ENCODE peak calls at places on chromosomes 1 and 21, in nine cellular contexts. One of them, this sample, is unnamed.
A peak's percentile ranks its signal among the peaks of the same experiment; 100 is the strongest.

GRCh38 chr1:12129624-12130023 is 37.2 kb upstream of the TNFRSF1B start:
- DNase-seq in activated T-cell treated with anti-CD3 and anti-CD28 coated beads, Interleukin-2, amount 50 U/mL, for 24 hours: no peak
- DNase-seq in NCI-H2107: no peak
- DNase-seq in breast epithelium: no peak
- DNase-seq in cardiac muscle cell: no peak
- DNase-seq in GM23338: no peak
- DNase-seq in GM12865: no peak
- DNase-seq in HuH-7: no peak
- DNase-seq in activated CD4-positive, alpha-beta T cell treated with anti-CD3 and anti-CD28 coated beads, Interleukin-2, amount 10 ng/mL, durations not matched to agents 7 days and 5 days: no peak
- DNase-seq in this sample: no peak

GRCh38 chr1:93629101-93630059 is 52.3 kb downstream of the BCAR3 start:
- DNase-seq in breast epithelium: no peak
- DNase-seq in GM23338: peak; percentile 90
- DNase-seq in cardiac muscle cell: peak; percentile 79
- DNase-seq in NCI-H2107: peak; percentile 86
- DNase-seq in GM12865: peak; percentile 76
- DNase-seq in activated T-cell treated with anti-CD3 and anti-CD28 coated beads, Interleukin-2, amount 50 U/mL, for 24 hours: no peak
- DNase-seq in activated CD4-positive, alpha-beta T cell treated with anti-CD3 and anti-CD28 coated beads, Interleukin-2, amount 10 ng/mL, durations not matched to agents 7 days and 5 days: peak; percentile 63
- DNase-seq in HuH-7: peak; percentile 42
- DNase-seq in this sample: peak; percentile 42

GRCh38 chr1:33296824-33297223 is 24.1 kb downstream of the A3GALT2 start:
- DNase-seq in cardiac muscle cell: no peak
- DNase-seq in breast epithelium: no peak
- DNase-seq in NCI-H2107: no peak
- DNase-seq in activated T-cell treated with anti-CD3 and anti-CD28 coated beads, Interleukin-2, amount 50 U/mL, for 24 hours: no peak
- DNase-seq in GM23338: no peak
- DNase-seq in GM12865: no peak
- DNase-seq in HuH-7: no peak
- DNase-seq in activated CD4-positive, alpha-beta T cell treated with anti-CD3 and anti-CD28 coated beads, Interleukin-2, amount 10 ng/mL, durations not matched to agents 7 days and 5 days: no peak
- DNase-seq in this sample: no peak

GRCh38 chr1:246161626-246162025 is 345.5 kb downstream of the SMYD3 start:
- DNase-seq in NCI-H2107: peak; percentile 16
- DNase-seq in cardiac muscle cell: no peak
- DNase-seq in activated CD4-positive, alpha-beta T cell treated with anti-CD3 and anti-CD28 coated beads, Interleukin-2, amount 10 ng/mL, durations not matched to agents 7 days and 5 days: no peak
- DNase-seq in GM12865: no peak
- DNase-seq in HuH-7: no peak
- DNase-seq in breast epithelium: no peak
- DNase-seq in activated T-cell treated with anti-CD3 and anti-CD28 coated beads, Interleukin-2, amount 50 U/mL, for 24 hours: no peak
- DNase-seq in GM23338: no peak
- DNase-seq in this sample: no peak

GRCh38 chr1:8343464-8344001 is 25.6 kb downstream of the SLC45A1 start:
- DNase-seq in GM12865: no peak
- DNase-seq in cardiac muscle cell: no peak
- DNase-seq in GM23338: no peak
- DNase-seq in NCI-H2107: no peak
- DNase-seq in activated T-cell treated with anti-CD3 and anti-CD28 coated beads, Interleukin-2, amount 50 U/mL, for 24 hours: no peak
- DNase-seq in breast epithelium: peak; percentile 69
- DNase-seq in activated CD4-positive, alpha-beta T cell treated with anti-CD3 and anti-CD28 coated beads, Interleukin-2, amount 10 ng/mL, durations not matched to agents 7 days and 5 days: no peak
- DNase-seq in HuH-7: no peak
- DNase-seq in this sample: no peak

GRCh38 chr1:115669002-115669673 is 27.4 kb downstream of the VANGL1 start:
- DNase-seq in breast epithelium: no peak
- DNase-seq in GM23338: no peak
- DNase-seq in GM12865: no peak
- DNase-seq in activated CD4-positive, alpha-beta T cell treated with anti-CD3 and anti-CD28 coated beads, Interleukin-2, amount 10 ng/mL, durations not matched to agents 7 days and 5 days: no peak
- DNase-seq in NCI-H2107: no peak
- DNase-seq in cardiac muscle cell: no peak
- DNase-seq in activated T-cell treated with anti-CD3 and anti-CD28 coated beads, Interleukin-2, amount 50 U/mL, for 24 hours: no peak
- DNase-seq in HuH-7: no peak
- DNase-seq in this sample: no peak

GRCh38 chr1:50995651-50996050 is 25.6 kb downstream of the CDKN2C start:
- DNase-seq in breast epithelium: no peak
- DNase-seq in NCI-H2107: no peak
- DNase-seq in activated T-cell treated with anti-CD3 and anti-CD28 coated beads, Interleukin-2, amount 50 U/mL, for 24 hours: no peak
- DNase-seq in GM23338: no peak
- DNase-seq in cardiac muscle cell: no peak
- DNase-seq in activated CD4-positive, alpha-beta T cell treated with anti-CD3 and anti-CD28 coated beads, Interleukin-2, amount 10 ng/mL, durations not matched to agents 7 days and 5 days: no peak
- DNase-seq in HuH-7: no peak
- DNase-seq in GM12865: no peak
- DNase-seq in this sample: no peak

GRCh38 chr1:57468661-57469523 is 45.0 kb upstream of the DAB1 start:
- DNase-seq in HuH-7: no peak
- DNase-seq in NCI-H2107: no peak
- DNase-seq in breast epithelium: no peak
- DNase-seq in activated T-cell treated with anti-CD3 and anti-CD28 coated beads, Interleukin-2, amount 50 U/mL, for 24 hours: no peak
- DNase-seq in GM23338: peak; percentile 17
- DNase-seq in activated CD4-positive, alpha-beta T cell treated with anti-CD3 and anti-CD28 coated beads, Interleukin-2, amount 10 ng/mL, durations not matched to agents 7 days and 5 days: no peak
- DNase-seq in GM12865: no peak
- DNase-seq in cardiac muscle cell: no peak
- DNase-seq in this sample: no peak

GRCh38 chr21:37732927-37733326 is 183.3 kb downstream of the KCNJ6 start:
- DNase-seq in cardiac muscle cell: no peak
- DNase-seq in activated T-cell treated with anti-CD3 and anti-CD28 coated beads, Interleukin-2, amount 50 U/mL, for 24 hours: no peak
- DNase-seq in NCI-H2107: no peak
- DNase-seq in GM23338: no peak
- DNase-seq in GM12865: no peak
- DNase-seq in breast epithelium: no peak
- DNase-seq in activated CD4-positive, alpha-beta T cell treated with anti-CD3 and anti-CD28 coated beads, Interleukin-2, amount 10 ng/mL, durations not matched to agents 7 days and 5 days: no peak
- DNase-seq in HuH-7: no peak
- DNase-seq in this sample: no peak

GRCh38 chr1:228374711-228375577 is 31.7 kb downstream of the TRIM11 start:
- DNase-seq in cardiac muscle cell: no peak
- DNase-seq in activated T-cell treated with anti-CD3 and anti-CD28 coated beads, Interleukin-2, amount 50 U/mL, for 24 hours: no peak
- DNase-seq in activated CD4-positive, alpha-beta T cell treated with anti-CD3 and anti-CD28 coated beads, Interleukin-2, amount 10 ng/mL, durations not matched to agents 7 days and 5 days: no peak
- DNase-seq in GM12865: no peak
- DNase-seq in breast epithelium: no peak
- DNase-seq in NCI-H2107: no peak
- DNase-seq in HuH-7: no peak
- DNase-seq in GM23338: no peak
- DNase-seq in this sample: no peak

GRCh38 chr1:235067396-235068154 is 61.1 kb downstream of the TOMM20 start:
- DNase-seq in HuH-7: no peak
- DNase-seq in GM23338: no peak
- DNase-seq in NCI-H2107: peak; percentile 91
- DNase-seq in activated T-cell treated with anti-CD3 and anti-CD28 coated beads, Interleukin-2, amount 50 U/mL, for 24 hours: no peak
- DNase-seq in cardiac muscle cell: peak; percentile 21
- DNase-seq in GM12865: no peak
- DNase-seq in breast epithelium: peak; percentile 93
- DNase-seq in activated CD4-positive, alpha-beta T cell treated with anti-CD3 and anti-CD28 coated beads, Interleukin-2, amount 10 ng/mL, durations not matched to agents 7 days and 5 days: no peak
- DNase-seq in this sample: no peak

GRCh38 chr1:35807614-35808375 is at the start of gene AGO4:
- DNase-seq in GM12865: peak; percentile 39
- DNase-seq in activated T-cell treated with anti-CD3 and anti-CD28 coated beads, Interleukin-2, amount 50 U/mL, for 24 hours: peak; percentile 68
- DNase-seq in HuH-7: peak; percentile 66
- DNase-seq in activated CD4-positive, alpha-beta T cell treated with anti-CD3 and anti-CD28 coated beads, Interleukin-2, amount 10 ng/mL, durations not matched to agents 7 days and 5 days: peak; percentile 29
- DNase-seq in breast epithelium: peak; percentile 55
- DNase-seq in GM23338: peak; percentile 81
- DNase-seq in cardiac muscle cell: peak; percentile 85
- DNase-seq in NCI-H2107: no peak
- DNase-seq in this sample: peak; percentile 69

GRCh38 chr1:8425150-8425780 is 107.4 kb downstream of the SLC45A1 start:
- DNase-seq in NCI-H2107: no peak
- DNase-seq in GM23338: no peak
- DNase-seq in cardiac muscle cell: no peak
- DNase-seq in breast epithelium: no peak
- DNase-seq in activated T-cell treated with anti-CD3 and anti-CD28 coated beads, Interleukin-2, amount 50 U/mL, for 24 hours: no peak
- DNase-seq in HuH-7: no peak
- DNase-seq in activated CD4-positive, alpha-beta T cell treated with anti-CD3 and anti-CD28 coated beads, Interleukin-2, amount 10 ng/mL, durations not matched to agents 7 days and 5 days: no peak
- DNase-seq in GM12865: no peak
- DNase-seq in this sample: no peak

GRCh38 chr1:8238141-8239038 is 79.5 kb upstream of the SLC45A1 start:
- DNase-seq in GM12865: no peak
- DNase-seq in breast epithelium: no peak
- DNase-seq in cardiac muscle cell: no peak
- DNase-seq in GM23338: peak; percentile 28
- DNase-seq in activated T-cell treated with anti-CD3 and anti-CD28 coated beads, Interleukin-2, amount 50 U/mL, for 24 hours: no peak
- DNase-seq in activated CD4-positive, alpha-beta T cell treated with anti-CD3 and anti-CD28 coated beads, Interleukin-2, amount 10 ng/mL, durations not matched to agents 7 days and 5 days: no peak
- DNase-seq in NCI-H2107: no peak
- DNase-seq in HuH-7: no peak
- DNase-seq in this sample: no peak

GRCh38 chr1:97806336-97806735 is 114.5 kb downstream of the DPYD start:
- DNase-seq in breast epithelium: no peak
- DNase-seq in activated CD4-positive, alpha-beta T cell treated with anti-CD3 and anti-CD28 coated beads, Interleukin-2, amount 10 ng/mL, durations not matched to agents 7 days and 5 days: no peak
- DNase-seq in GM23338: no peak
- DNase-seq in cardiac muscle cell: no peak
- DNase-seq in GM12865: no peak
- DNase-seq in NCI-H2107: no peak
- DNase-seq in activated T-cell treated with anti-CD3 and anti-CD28 coated beads, Interleukin-2, amount 50 U/mL, for 24 hours: no peak
- DNase-seq in HuH-7: no peak
- DNase-seq in this sample: no peak

GRCh38 chr1:94971491-94971924 is 44.6 kb upstream of the CNN3 start:
- DNase-seq in activated CD4-positive, alpha-beta T cell treated with anti-CD3 and anti-CD28 coated beads, Interleukin-2, amount 10 ng/mL, durations not matched to agents 7 days and 5 days: no peak
- DNase-seq in breast epithelium: no peak
- DNase-seq in GM12865: no peak
- DNase-seq in activated T-cell treated with anti-CD3 and anti-CD28 coated beads, Interleukin-2, amount 50 U/mL, for 24 hours: no peak
- DNase-seq in cardiac muscle cell: no peak
- DNase-seq in GM23338: no peak
- DNase-seq in HuH-7: no peak
- DNase-seq in NCI-H2107: no peak
- DNase-seq in this sample: no peak

GRCh38 chr1:220123889-220124288 is 30.0 kb downstream of the IARS2 start:
- DNase-seq in NCI-H2107: no peak
- DNase-seq in GM23338: peak; percentile 53
- DNase-seq in activated T-cell treated with anti-CD3 and anti-CD28 coated beads, Interleukin-2, amount 50 U/mL, for 24 hours: no peak
- DNase-seq in cardiac muscle cell: no peak
- DNase-seq in activated CD4-positive, alpha-beta T cell treated with anti-CD3 and anti-CD28 coated beads, Interleukin-2, amount 10 ng/mL, durations not matched to agents 7 days and 5 days: peak; percentile 26
- DNase-seq in GM12865: peak; percentile 31
- DNase-seq in breast epithelium: no peak
- DNase-seq in HuH-7: peak; percentile 36
- DNase-seq in this sample: no peak

GRCh38 chr21:42310411-42311001 is 4.7 kb downstream of the TFF3 start:
- DNase-seq in breast epithelium: no peak
- DNase-seq in GM12865: no peak
- DNase-seq in GM23338: no peak
- DNase-seq in HuH-7: no peak
- DNase-seq in cardiac muscle cell: no peak
- DNase-seq in activated CD4-positive, alpha-beta T cell treated with anti-CD3 and anti-CD28 coated beads, Interleukin-2, amount 10 ng/mL, durations not matched to agents 7 days and 5 days: no peak
- DNase-seq in NCI-H2107: no peak
- DNase-seq in activated T-cell treated with anti-CD3 and anti-CD28 coated beads, Interleukin-2, amount 50 U/mL, for 24 hours: peak; percentile 25
- DNase-seq in this sample: no peak

GRCh38 chr1:234368320-234369032 is 4.8 kb upstream of the COA6 start:
- DNase-seq in NCI-H2107: no peak
- DNase-seq in HuH-7: no peak
- DNase-seq in GM23338: no peak
- DNase-seq in activated CD4-positive, alpha-beta T cell treated with anti-CD3 and anti-CD28 coated beads, Interleukin-2, amount 10 ng/mL, durations not matched to agents 7 days and 5 days: peak; percentile 30
- DNase-seq in breast epithelium: no peak
- DNase-seq in cardiac muscle cell: no peak
- DNase-seq in GM12865: no peak
- DNase-seq in activated T-cell treated with anti-CD3 and anti-CD28 coated beads, Interleukin-2, amount 50 U/mL, for 24 hours: peak; percentile 36
- DNase-seq in this sample: no peak

GRCh38 chr1:41891403-41891896 is 27.3 kb downstream of the HIVEP3 start:
- DNase-seq in activated T-cell treated with anti-CD3 and anti-CD28 coated beads, Interleukin-2, amount 50 U/mL, for 24 hours: peak; percentile 75
- DNase-seq in breast epithelium: no peak
- DNase-seq in HuH-7: no peak
- DNase-seq in activated CD4-positive, alpha-beta T cell treated with anti-CD3 and anti-CD28 coated beads, Interleukin-2, amount 10 ng/mL, durations not matched to agents 7 days and 5 days: peak; percentile 79
- DNase-seq in GM12865: peak; percentile 88
- DNase-seq in GM23338: peak; percentile 44
- DNase-seq in NCI-H2107: peak; percentile 43
- DNase-seq in cardiac muscle cell: no peak
- DNase-seq in this sample: no peak

GRCh38 chr1:100862591-100862990 is 32.1 kb downstream of the EXTL2 start:
- DNase-seq in activated T-cell treated with anti-CD3 and anti-CD28 coated beads, Interleukin-2, amount 50 U/mL, for 24 hours: no peak
- DNase-seq in GM12865: no peak
- DNase-seq in breast epithelium: no peak
- DNase-seq in HuH-7: no peak
- DNase-seq in activated CD4-positive, alpha-beta T cell treated with anti-CD3 and anti-CD28 coated beads, Interleukin-2, amount 10 ng/mL, durations not matched to agents 7 days and 5 days: no peak
- DNase-seq in NCI-H2107: no peak
- DNase-seq in GM23338: no peak
- DNase-seq in cardiac muscle cell: no peak
- DNase-seq in this sample: no peak

GRCh38 chr1:243415663-243416365 is 160.0 kb downstream of the SDCCAG8 start:
- DNase-seq in GM12865: no peak
- DNase-seq in cardiac muscle cell: no peak
- DNase-seq in NCI-H2107: no peak
- DNase-seq in activated T-cell treated with anti-CD3 and anti-CD28 coated beads, Interleukin-2, amount 50 U/mL, for 24 hours: no peak
- DNase-seq in breast epithelium: no peak
- DNase-seq in HuH-7: no peak
- DNase-seq in activated CD4-positive, alpha-beta T cell treated with anti-CD3 and anti-CD28 coated beads, Interleukin-2, amount 10 ng/mL, durations not matched to agents 7 days and 5 days: no peak
- DNase-seq in GM23338: peak; percentile 20
- DNase-seq in this sample: no peak

GRCh38 chr1:30786264-30786991 is 28.9 kb upstream of the LAPTM5 start:
- DNase-seq in breast epithelium: no peak
- DNase-seq in activated CD4-positive, alpha-beta T cell treated with anti-CD3 and anti-CD28 coated beads, Interleukin-2, amount 10 ng/mL, durations not matched to agents 7 days and 5 days: no peak
- DNase-seq in GM12865: no peak
- DNase-seq in activated T-cell treated with anti-CD3 and anti-CD28 coated beads, Interleukin-2, amount 50 U/mL, for 24 hours: no peak
- DNase-seq in GM23338: no peak
- DNase-seq in NCI-H2107: no peak
- DNase-seq in cardiac muscle cell: no peak
- DNase-seq in HuH-7: no peak
- DNase-seq in this sample: no peak

GRCh38 chr1:212683357-212683722 is 16.3 kb downstream of the BATF3 start:
- DNase-seq in activated CD4-positive, alpha-beta T cell treated with anti-CD3 and anti-CD28 coated beads, Interleukin-2, amount 10 ng/mL, durations not matched to agents 7 days and 5 days: peak; percentile 52
- DNase-seq in GM23338: no peak
- DNase-seq in breast epithelium: no peak
- DNase-seq in cardiac muscle cell: no peak
- DNase-seq in NCI-H2107: no peak
- DNase-seq in GM12865: peak; percentile 93
- DNase-seq in HuH-7: no peak
- DNase-seq in activated T-cell treated with anti-CD3 and anti-CD28 coated beads, Interleukin-2, amount 50 U/mL, for 24 hours: peak; percentile 66
- DNase-seq in this sample: no peak

GRCh38 chr1:69523032-69523431 is 44.7 kb upstream of the LRRC7 start:
- DNase-seq in activated T-cell treated with anti-CD3 and anti-CD28 coated beads, Interleukin-2, amount 50 U/mL, for 24 hours: no peak
- DNase-seq in activated CD4-positive, alpha-beta T cell treated with anti-CD3 and anti-CD28 coated beads, Interleukin-2, amount 10 ng/mL, durations not matched to agents 7 days and 5 days: no peak
- DNase-seq in cardiac muscle cell: no peak
- DNase-seq in GM23338: no peak
- DNase-seq in breast epithelium: no peak
- DNase-seq in HuH-7: no peak
- DNase-seq in NCI-H2107: no peak
- DNase-seq in GM12865: no peak
- DNase-seq in this sample: no peak

GRCh38 chr1:229474491-229474890 is 33.6 kb downstream of the NUP133 start:
- DNase-seq in activated CD4-positive, alpha-beta T cell treated with anti-CD3 and anti-CD28 coated beads, Interleukin-2, amount 10 ng/mL, durations not matched to agents 7 days and 5 days: no peak
- DNase-seq in NCI-H2107: no peak
- DNase-seq in HuH-7: no peak
- DNase-seq in breast epithelium: no peak
- DNase-seq in activated T-cell treated with anti-CD3 and anti-CD28 coated beads, Interleukin-2, amount 50 U/mL, for 24 hours: no peak
- DNase-seq in GM23338: no peak
- DNase-seq in GM12865: no peak
- DNase-seq in cardiac muscle cell: no peak
- DNase-seq in this sample: no peak

GRCh38 chr1:103108525-103109150 is 316 bp upstream of the COL11A1 start:
- DNase-seq in NCI-H2107: no peak
- DNase-seq in breast epithelium: no peak
- DNase-seq in activated CD4-positive, alpha-beta T cell treated with anti-CD3 and anti-CD28 coated beads, Interleukin-2, amount 10 ng/mL, durations not matched to agents 7 days and 5 days: no peak
- DNase-seq in cardiac muscle cell: peak; percentile 92
- DNase-seq in GM23338: peak; percentile 89
- DNase-seq in GM12865: no peak
- DNase-seq in HuH-7: no peak
- DNase-seq in activated T-cell treated with anti-CD3 and anti-CD28 coated beads, Interleukin-2, amount 50 U/mL, for 24 hours: no peak
- DNase-seq in this sample: peak; percentile 53